ENCODE peak calls at places on chromosomes 4 and X, in seven cellular contexts. A is HCT116, E is PC-9, D is adrenal gland, M is left lung, Q is neural progenitor cell, Z is body of pancreas. N is an unnamed sample.

GRCh38 chr4:174255790-174256189 is 27.7 kb downstream of the FBXO8 start:
- DNase-seq in Q (no peak), E (no peak), A (no peak), Z (no peak), M (no peak), D (no peak), N (no peak)

GRCh38 chr4:80172203-80172602 is 25.1 kb upstream of the PRDM8 start:
- DNase-seq in E (no peak), A (no peak), Q (no peak), Z (no peak), D (no peak), M (no peak), N (no peak)

GRCh38 chrX:21944136-21944615 is 3.7 kb downstream of the SMS start:
- DNase-seq in E (no peak), Q (peak; percentile 17), A (no peak), D (no peak), Z (no peak), M (no peak), N (no peak)

GRCh38 chr4:14254252-14254651 is 626.7 kb upstream of the BOD1L1 start:
- DNase-seq in Q (peak; percentile 39), E (peak; percentile 7), D (peak; percentile 83), Z (peak; percentile 69), M (peak; percentile 36), A (no peak), N (peak; percentile 30)

GRCh38 chrX:57172544-57172943 is 35.3 kb upstream of the SPIN2A start:
- DNase-seq in Q (no peak), Z (no peak), M (no peak), E (no peak), D (no peak), A (no peak), N (no peak)

GRCh38 chr4:122218762-122219161 is 66.6 kb downstream of the BLTP1 start:
- DNase-seq in D (no peak), A (no peak), Z (no peak), Q (peak; percentile 42), E (no peak), M (no peak), N (no peak)

GRCh38 chrX:131588995-131589394 is 45.1 kb downstream of the OR13H1 start:
- DNase-seq in M (no peak), Z (peak; percentile 35), A (no peak), D (peak; percentile 42), Q (no peak), E (no peak), N (no peak)

GRCh38 chr4:111228874-111229273 is 606.0 kb upstream of the PITX2 start:
- DNase-seq in E (no peak), A (no peak), Z (no peak), D (no peak), M (no peak), Q (no peak), N (peak; percentile 62)

GRCh38 chr4:168019019-168019651 is 73.2 kb upstream of the ANXA10 start:
- DNase-seq in Z (no peak), A (no peak), D (no peak), Q (no peak), E (no peak), M (no peak), N (peak; percentile 88)

GRCh38 chrX:131830400-131831184 is 192.5 kb upstream of the STK26 start:
- DNase-seq in M (peak; percentile 64), A (peak; percentile 85), D (peak; percentile 60), Z (peak; percentile 86), Q (peak; percentile 88), E (peak; percentile 91), N (no peak)

GRCh38 chrX:72105436-72105835 is 26.3 kb downstream of the RTL5 start:
- DNase-seq in Z (no peak), D (no peak), E (no peak), M (no peak), A (no peak), Q (no peak), N (no peak)

GRCh38 chrX:107711521-107712041 is 64.0 kb downstream of the TSC22D3 start:
- DNase-seq in D (no peak), Z (no peak), M (no peak), E (no peak), A (no peak), Q (no peak), N (no peak)

GRCh38 chrX:48961585-48962091 is 4.2 kb upstream of the OTUD5 start:
- DNase-seq in A (no peak), Z (no peak), M (no peak), Q (no peak), D (peak; percentile 77), E (no peak), N (no peak)

GRCh38 chr4:140326395-140326993 is 47.0 kb upstream of the SCOC start:
- DNase-seq in D (peak; percentile 76), Q (peak; percentile 56), E (peak; percentile 25), M (no peak), Z (peak; percentile 39), A (peak; percentile 33), N (peak; percentile 13)

DNA sequence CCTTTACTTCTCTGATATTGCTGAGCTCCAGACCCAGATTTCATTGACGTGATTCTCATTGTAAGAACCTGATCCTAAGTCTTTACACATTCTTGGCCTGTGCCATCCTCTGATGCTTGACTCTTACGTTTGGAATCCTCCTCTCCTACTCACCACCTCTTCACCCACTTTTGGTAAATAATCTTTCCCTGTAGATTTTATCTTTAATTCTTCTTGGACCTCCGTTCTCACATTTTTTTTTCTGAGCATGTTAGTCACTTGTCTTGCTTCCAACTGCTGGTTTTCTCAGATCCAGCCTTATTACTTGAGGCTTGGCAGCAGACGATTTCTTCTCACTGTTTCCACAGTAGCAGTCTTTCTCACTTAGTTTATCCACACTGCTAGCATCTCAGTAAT is 12.4 kb upstream of the SH3RF1 start:
- DNase-seq in M (no peak), E (peak; percentile 31), A (no peak), D (no peak), Z (no peak), Q (no peak), N (peak; percentile 90)
- H3K27ac ChIP-seq in M (no peak overlapping the region), E (peak overlapping the region; percentile 83), A (no peak overlapping the region), D (no peak overlapping the region), Z (no peak overlapping the region), Q (no peak overlapping the region), N (peak overlapping the region; percentile 26)

DNA sequence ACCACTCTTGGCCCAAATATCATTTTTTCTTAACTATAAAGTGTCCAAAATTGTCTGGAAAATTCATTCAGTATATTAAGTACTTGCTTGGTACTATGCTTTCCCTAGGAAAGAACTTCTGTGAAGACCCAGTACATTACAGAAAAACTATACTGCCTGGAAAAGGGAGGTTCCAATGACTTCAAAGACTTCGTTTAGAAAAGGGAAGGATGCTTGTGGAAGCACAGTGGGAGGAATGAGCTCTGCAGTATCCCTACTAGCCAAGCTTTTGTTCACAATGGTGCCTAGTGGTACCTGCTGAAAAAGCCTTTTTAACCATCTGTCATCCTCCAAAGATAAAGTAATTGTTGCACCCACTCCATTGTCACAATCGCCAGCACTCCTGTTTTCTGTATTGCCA is 7.2 kb downstream of the TEC start:
- DNase-seq in Q (no peak), M (no peak), E (no peak), Z (no peak), A (no peak), D (no peak), N (no peak)
- H3K4me1 ChIP-seq in Q (no peaks in the 10 kb centered on the region), M (peaks cover 27% of the 10 kb centered on the region), E (peaks cover 4% of the 10 kb centered on the region), Z (no peaks in the 10 kb centered on the region), A (no peaks in the 10 kb centered on the region), D (peaks cover 8% of the 10 kb centered on the region), N (no peaks in the 10 kb centered on the region)

GRCh38 chr4:77819409-77819835 is 254 bp upstream of the CNOT6L start:
- DNase-seq in D (no peak), Q (no peak), Z (no peak), A (no peak), E (peak; percentile 19), M (no peak), N (no peak)

GRCh38 chr4:77818667-77819408 is at the start of gene CNOT6L:
- DNase-seq in D (peak; percentile 86), Z (peak; percentile 82), A (peak; percentile 36), Q (peak; percentile 81), M (peak; percentile 85), E (peak; percentile 48), N (peak; percentile 28)

GRCh38 chr4:77820836-77821561 is 1.8 kb upstream of the CNOT6L start:
- DNase-seq in E (no peak), M (no peak), Z (peak; percentile 16), D (no peak), A (no peak), Q (no peak), N (peak; percentile 52)

GRCh38 chr4:77821775-77822174 is 2.6 kb upstream of the CNOT6L start:
- DNase-seq in M (no peak), E (no peak), D (no peak), A (no peak), Q (no peak), Z (no peak), N (no peak)

GRCh38 chr4:77819836-77820679 is 890 bp upstream of the CNOT6L start:
- DNase-seq in E (peak; percentile 80), D (peak; percentile 94), Q (peak; percentile 95), Z (peak; percentile 95), M (peak; percentile 95), A (peak; percentile 62), N (peak; percentile 71)
- TF ChIP-seq CTCF in E (no peak), D (peak; percentile 13), Q (no peak), Z (no peak), M (no peak), A (no peak), N (peak; percentile 1)

GRCh38 chr4:153789741-153790651 is 1.1 kb upstream of the SFRP2 start:
- DNase-seq in Z (no peak), D (no peak), E (no peak), A (no peak), M (no peak), Q (peak; percentile 88), N (peak; percentile 18)

GRCh38 chr4:153787156-153787555 is 1.7 kb downstream of the SFRP2 start:
- DNase-seq in A (no peak), D (no peak), E (no peak), M (no peak), Z (no peak), Q (peak; percentile 52), N (no peak)

GRCh38 chr4:153790962-153791551 is 2.2 kb upstream of the SFRP2 start:
- DNase-seq in M (no peak), E (no peak), D (no peak), Q (peak; percentile 92), Z (peak; percentile 48), A (no peak), N (no peak)

GRCh38 chr4:153788064-153788418 is 842 bp downstream of the SFRP2 start:
- DNase-seq in Z (no peak), Q (peak; percentile 46), D (no peak), E (no peak), A (no peak), M (no peak), N (no peak)

DNA sequence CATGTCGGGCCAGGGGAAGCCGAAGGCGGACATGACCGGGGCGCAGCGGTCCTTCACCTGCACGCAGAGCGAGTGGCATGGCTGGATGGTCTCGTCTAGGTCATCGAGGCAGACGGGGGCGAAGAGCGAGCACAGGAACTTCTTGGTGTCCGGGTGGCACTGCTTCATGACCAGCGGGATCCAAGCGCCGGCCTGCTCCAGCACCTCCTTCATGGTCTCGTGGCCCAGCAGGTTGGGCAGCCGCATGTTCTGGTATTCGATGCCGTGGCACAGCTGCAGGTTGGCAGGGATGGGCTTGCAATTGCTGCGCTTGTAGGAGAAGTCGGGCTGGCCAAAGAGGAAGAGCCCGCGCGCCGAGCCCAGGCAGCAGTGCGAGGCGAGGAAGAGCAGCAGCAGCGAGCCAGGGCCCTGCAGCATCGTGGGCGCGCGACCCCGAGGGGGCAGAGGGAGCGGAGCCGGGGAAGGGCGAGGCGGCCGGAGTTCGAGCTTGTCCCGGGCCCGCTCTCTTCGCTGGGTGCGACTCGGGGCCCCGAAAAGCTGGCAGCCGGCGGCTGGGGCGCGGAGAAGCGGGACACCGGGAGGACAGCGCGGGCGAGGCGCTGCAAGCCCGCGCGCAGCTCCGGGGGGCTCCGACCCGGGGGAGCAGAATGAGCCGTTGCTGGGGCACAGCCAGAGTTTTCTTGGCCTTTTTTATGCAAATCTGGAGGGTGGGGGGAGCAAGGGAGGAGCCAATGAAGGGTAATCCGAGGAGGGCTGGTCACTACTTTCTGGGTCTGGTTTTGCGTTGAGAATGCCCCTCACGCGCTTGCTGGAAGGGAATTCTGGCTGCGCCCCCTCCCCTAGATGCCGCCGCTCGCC is at the start of gene SFRP2:
- DNase-seq in M (no peak), Z (peak; percentile 41), D (no peak), E (no peak), Q (peak; percentile 94), A (no peak), N (no peak)
- H3K27ac ChIP-seq in M (no peak within 1 kb of the TSS), Z (no peak within 1 kb of the TSS), D (no peak within 1 kb of the TSS), E (no peak within 1 kb of the TSS), Q (peak within 1 kb of the TSS; percentile 94), A (no peak within 1 kb of the TSS), N (no peak within 1 kb of the TSS)

N was measured in foreskin keratinocyte.